ENCODE peak calls at places on chromosome 7, in five cellular contexts. J is GM12865, X is GM23338, W is thoracic aorta, I is astrocyte of the cerebellum. O is an unnamed sample.

GRCh38 chr7:93044147-93044810 is 73.5 kb downstream of the SAMD9 start:
- DNase-seq in J (no peak), X (peak; percentile 61), W (no peak), I (peak; percentile 61), O (no peak)

GRCh38 chr7:43141091-43141490 is 28.6 kb downstream of the HECW1 start:
- DNase-seq in J (no peak), X (peak; percentile 78), W (no peak), I (peak; percentile 57), O (no peak)

GRCh38 chr7:81004098-81004497 is 85.2 kb upstream of the SEMA3C start:
- DNase-seq in J (no peak), X (no peak), W (no peak), I (no peak), O (no peak)

GRCh38 chr7:96118449-96119001 is 203.4 kb downstream of the SLC25A13 start:
- DNase-seq in J (no peak), X (peak; percentile 17), W (no peak), I (no peak), O (no peak)

GRCh38 chr7:80414331-80414730 is 97.5 kb downstream of the GNAT3 start:
- DNase-seq in J (no peak), X (no peak), W (no peak), I (no peak), O (no peak)

GRCh38 chr7:45684910-45685618 is 110.9 kb downstream of the ADCY1 start:
- DNase-seq in J (no peak), X (no peak), W (no peak), I (no peak), O (no peak)

GRCh38 chr7:136004083-136004482 is 26.9 kb upstream of the MTPN start:
- DNase-seq in J (no peak), X (no peak), W (no peak), I (no peak), O (no peak)

GRCh38 chr7:152521420-152522337 is 85.9 kb upstream of the KMT2C start:
- DNase-seq in J (no peak), X (no peak), W (no peak), I (no peak), O (no peak)

GRCh38 chr7:50308301-50309129 is 4.0 kb downstream of the IKZF1 start:
- DNase-seq in J (peak; percentile 53), X (no peak), W (no peak), I (no peak), O (no peak)

GRCh38 chr7:141361479-141361878 is 189.7 kb upstream of the AGK start:
- DNase-seq in J (no peak), X (no peak), W (no peak), I (no peak), O (no peak)

GRCh38 chr7:38628630-38629385 is 2.4 kb downstream of the AMPH start:
- DNase-seq in J (no peak), X (no peak), W (no peak), I (peak; percentile 39), O (no peak)

GRCh38 chr7:132501956-132502355 is 74.3 kb downstream of the PLXNA4 start:
- DNase-seq in J (no peak), X (no peak), W (no peak), I (no peak), O (no peak)

GRCh38 chr7:93203496-93203895 is 22.8 kb downstream of the HEPACAM2 start:
- DNase-seq in J (no peak), X (no peak), W (no peak), I (no peak), O (no peak)

GRCh38 chr7:9598411-9598810 is 1165.0 kb downstream of the NXPH1 start:
- DNase-seq in J (no peak), X (no peak), W (no peak), I (no peak), O (no peak)

GRCh38 chr7:37342665-37343471 is 105.8 kb downstream of the ELMO1 start:
- DNase-seq in J (peak; percentile 88), X (no peak), W (no peak), I (no peak), O (peak; percentile 66)

GRCh38 chr7:139054101-139054500 is 18.3 kb upstream of the ZC3HAV1L start:
- DNase-seq in J (no peak), X (no peak), W (no peak), I (no peak), O (no peak)

GRCh38 chr7:116273283-116273917 is 63.1 kb downstream of the TES start:
- DNase-seq in J (no peak), X (no peak), W (no peak), I (no peak), O (no peak)

GRCh38 chr7:738723-739454 is 11.8 kb upstream of the PRKAR1B start:
- DNase-seq in J (no peak), X (no peak), W (no peak), I (no peak), O (no peak)

GRCh38 chr7:30264052-30264451 is 20.3 kb upstream of the ZNRF2 start:
- DNase-seq in J (no peak), X (no peak), W (no peak), I (no peak), O (no peak)

GRCh38 chr7:40859965-40860543 is 725.2 kb downstream of the SUGCT start:
- DNase-seq in J (no peak), X (no peak), W (no peak), I (no peak), O (no peak)

GRCh38 chr7:128203710-128204214 is 37.3 kb upstream of the LEP start:
- DNase-seq in J (no peak), X (no peak), W (no peak), I (no peak), O (peak; percentile 37)

GRCh38 chr7:120089968-120090367 is 183.0 kb upstream of the KCND2 start:
- DNase-seq in J (peak; percentile 31), X (peak; percentile 4), W (no peak), I (no peak), O (no peak)

GRCh38 chr7:2632717-2633537 is 1.1 kb downstream of the TTYH3 start:
- DNase-seq in J (peak; percentile 33), X (no peak), W (no peak), I (no peak), O (peak; percentile 54)

GRCh38 chr7:75957021-75957736 is 37.2 kb downstream of the TMEM120A start:
- DNase-seq in J (no peak), X (peak; percentile 78), W (no peak), I (no peak), O (no peak)

GRCh38 chr7:78607099-78607498 is 808.5 kb downstream of the PHTF2 start:
- DNase-seq in J (peak; percentile 15), X (peak; percentile 74), W (no peak), I (no peak), O (no peak)

GRCh38 chr7:86664486-86664885 is 20.8 kb downstream of the GRM3 start:
- DNase-seq in J (no peak), X (no peak), W (no peak), I (no peak), O (no peak)

GRCh38 chr7:27314111-27314510 is 71.5 kb downstream of the EVX1 start:
- DNase-seq in J (no peak), X (peak; percentile 27), W (no peak), I (no peak), O (no peak)

GRCh38 chr7:77444123-77444522 is 28.0 kb upstream of the GSAP start:
- DNase-seq in J (no peak), X (no peak), W (no peak), I (no peak), O (no peak)

GRCh38 chr7:101308245-101309085 is 13.1 kb downstream of the IFT22 start:
- DNase-seq in J (peak; percentile 81), X (peak; percentile 95), W (no peak), I (no peak), O (no peak)

GRCh38 chr7:121204537-121204936 is 124.3 kb upstream of the WNT16 start:
- DNase-seq in J (no peak), X (no peak), W (no peak), I (peak; percentile 9), O (no peak)

GRCh38 chr7:54662701-54663100 is 96.3 kb downstream of the SEC61G start:
- DNase-seq in J (no peak), X (no peak), W (no peak), I (no peak), O (no peak)

GRCh38 chr7:54663603-54664234 is 95.3 kb downstream of the SEC61G start:
- DNase-seq in J (no peak), X (no peak), W (no peak), I (no peak), O (no peak)

GRCh38 chr7:54663186-54663585 is 95.8 kb downstream of the SEC61G start:
- DNase-seq in J (no peak), X (no peak), W (no peak), I (no peak), O (no peak)

GRCh38 chr7:54664235-54665228 is 94.5 kb downstream of the SEC61G start:
- DNase-seq in J (peak; percentile 32), X (peak; percentile 87), W (no peak), I (no peak), O (no peak)
- TF ChIP-seq CTCF in J (peak; percentile 39), X (peak; percentile 79), W (no peak), I (peak; percentile 63), O (no peak)

DNA sequence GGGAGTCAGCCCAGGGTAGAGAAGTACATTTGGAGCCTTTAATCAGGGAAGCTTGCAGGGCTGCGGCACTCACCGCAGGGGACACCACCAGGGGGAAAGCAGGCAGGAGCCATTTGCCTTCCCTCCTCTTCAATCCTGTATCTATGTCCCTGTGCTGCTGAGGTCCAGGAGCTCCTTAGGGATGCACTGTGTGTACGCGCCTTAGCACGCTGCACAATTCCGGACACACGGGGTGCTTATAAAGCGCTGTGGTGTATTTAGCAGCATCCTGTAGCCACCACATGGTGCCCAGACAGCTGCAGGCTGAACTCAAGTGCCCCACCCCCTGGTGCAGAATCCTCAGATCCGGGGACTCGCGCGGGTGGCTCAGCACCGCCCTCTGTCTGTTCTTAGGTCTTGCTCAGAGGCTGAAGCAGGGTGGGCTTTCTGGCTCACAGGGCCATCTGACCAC is 421.4 kb downstream of the SDK1 start:
- DNase-seq in J (no peak), X (peak; percentile 91), W (no peak), I (no peak), O (no peak)
- TF ChIP-seq CTCF in J (no peak), X (peak; percentile 79), W (peak; percentile 12), I (peak; percentile 30), O (peak; percentile 31)

GRCh38 chr7:21256310-21256877 is 171.5 kb upstream of the SP4 start:
- DNase-seq in J (peak; percentile 68), X (peak; percentile 58), W (no peak), I (peak; percentile 41), O (no peak)

GRCh38 chr7:21260939-21261338 is 166.9 kb upstream of the SP4 start:
- DNase-seq in J (no peak), X (no peak), W (no peak), I (no peak), O (no peak)

GRCh38 chr7:21261627-21262564 is 166.0 kb upstream of the SP4 start:
- DNase-seq in J (peak; percentile 83), X (peak; percentile 76), W (no peak), I (peak; percentile 6), O (no peak)
- TF ChIP-seq CTCF in J (peak; percentile 68), X (peak; percentile 64), W (no peak), I (peak; percentile 67), O (no peak)

GRCh38 chr7:69893915-69894314 is 295.6 kb downstream of the AUTS2 start:
- DNase-seq in J (peak; percentile 60), X (peak; percentile 12), W (no peak), I (peak; percentile 8), O (no peak)
- TF ChIP-seq CTCF in J (peak; percentile 54), X (peak; percentile 51), W (no peak), I (peak; percentile 56), O (no peak)

GRCh38 chr7:99459087-99459486 is 6.9 kb downstream of the ATP5MF start:
- DNase-seq in J (peak; percentile 48), X (peak; percentile 82), W (no peak), I (no peak), O (no peak)
- TF ChIP-seq CTCF in J (peak; percentile 38), X (peak; percentile 61), W (peak; percentile 14), I (peak; percentile 35), O (no peak)

GRCh38 chr7:99395616-99396327 is 12.6 kb downstream of the PDAP1 start:
- DNase-seq in J (no peak), X (peak; percentile 33), W (no peak), I (no peak), O (no peak)
- TF ChIP-seq CTCF in J (no peak), X (peak; percentile 32), W (no peak), I (no peak), O (peak; percentile 7)